ENCODE peak calls at places on chromosome 16, in four cellular contexts. K is HepG2, Y is K562, M is HCT116. D is an unnamed sample.

GRCh38 chr16:5024632-5025031 is 9.1 kb downstream of the NAGPA start:
- DNase-seq in K (no peak), M (peak), Y (no peak), D (no peak)

GRCh38 chr16:80914379-80915078 is 92.2 kb downstream of the CMC2 start:
- DNase-seq in M (no peak), K (peak), Y (no peak), D (no peak)

GRCh38 chr16:87602821-87603683 is 744 bp downstream of the JPH3 start:
- DNase-seq in K (no peak), Y (peak), M (no peak), D (peak)

GRCh38 chr16:24995469-24995868 is 19.7 kb downstream of the ARHGAP17 start:
- DNase-seq in M (no peak), K (no peak), Y (no peak), D (no peak)

GRCh38 chr16:766820-767640 is 6.5 kb downstream of the MSLN start:
- DNase-seq in M (no peak), K (no peak), Y (peak), D (no peak)

GRCh38 chr16:73885319-73885718 is 411.3 kb upstream of the PSMD7 start:
- DNase-seq in Y (no peak), K (no peak), M (no peak), D (no peak)

GRCh38 chr16:89080251-89080853 is 13.3 kb upstream of the ACSF3 start:
- DNase-seq in M (no peak), K (no peak), Y (no peak), D (no peak)

GRCh38 chr16:4651842-4652241 is 27.2 kb downstream of the MGRN1 start:
- DNase-seq in M (no peak), Y (no peak), K (no peak), D (no peak)

GRCh38 chr16:12319464-12320030 is 343.0 kb downstream of the SNX29 start:
- DNase-seq in Y (no peak), K (no peak), M (no peak), D (no peak)

GRCh38 chr16:11583889-11584565 is 2.7 kb downstream of the LITAF start:
- DNase-seq in M (no peak), K (peak), Y (no peak), D (no peak)

GRCh38 chr16:67884684-67885083 is at the start of gene NRN1L:
- DNase-seq in M (no peak), K (no peak), Y (peak), D (peak)

GRCh38 chr16:86611517-86611840 is 33.1 kb downstream of the FOXL1 start:
- DNase-seq in Y (no peak), K (no peak), M (no peak), D (no peak)

GRCh38 chr16:83143788-83144187 is 517.0 kb downstream of the CDH13 start:
- DNase-seq in Y (no peak), M (no peak), K (peak), D (no peak)

GRCh38 chr16:11354733-11355574 is 9.7 kb downstream of the RMI2 start:
- DNase-seq in M (no peak), Y (no peak), K (no peak), D (no peak)

GRCh38 chr16:46607529-46607928 is 13.7 kb downstream of the SHCBP1 start:
- DNase-seq in Y (peak), K (peak), M (peak), D (no peak)

GRCh38 chr16:3087836-3088235 is 11.3 kb downstream of the ZSCAN10 start:
- DNase-seq in M (no peak), Y (no peak), K (no peak), D (no peak)

GRCh38 chr16:66275795-66276428 is 90.6 kb upstream of the CDH5 start:
- DNase-seq in M (peak), K (peak), Y (peak), D (peak)

GRCh38 chr16:10964039-10964890 is 19.9 kb downstream of the CLEC16A start:
- DNase-seq in M (peak), K (peak), Y (peak), D (peak)

GRCh38 chr16:28110479-28110878 is 47.0 kb upstream of the GSG1L start:
- DNase-seq in K (no peak), M (no peak), Y (no peak), D (no peak)

GRCh38 chr16:58515871-58516767 is 802 bp downstream of the SETD6 start:
- DNase-seq in Y (peak), K (peak), M (no peak), D (no peak)

GRCh38 chr16:58513874-58514273 is 1.4 kb upstream of the SETD6 start:
- DNase-seq in K (peak), Y (no peak), M (no peak), D (no peak)

GRCh38 chr16:58516768-58517107 is 1.4 kb downstream of the SETD6 start:
- DNase-seq in Y (no peak), M (no peak), K (no peak), D (no peak)

GRCh38 chr16:58518083-58518979 is 3.0 kb downstream of the SETD6 start:
- DNase-seq in Y (no peak), M (no peak), K (no peak), D (no peak)

DNA sequence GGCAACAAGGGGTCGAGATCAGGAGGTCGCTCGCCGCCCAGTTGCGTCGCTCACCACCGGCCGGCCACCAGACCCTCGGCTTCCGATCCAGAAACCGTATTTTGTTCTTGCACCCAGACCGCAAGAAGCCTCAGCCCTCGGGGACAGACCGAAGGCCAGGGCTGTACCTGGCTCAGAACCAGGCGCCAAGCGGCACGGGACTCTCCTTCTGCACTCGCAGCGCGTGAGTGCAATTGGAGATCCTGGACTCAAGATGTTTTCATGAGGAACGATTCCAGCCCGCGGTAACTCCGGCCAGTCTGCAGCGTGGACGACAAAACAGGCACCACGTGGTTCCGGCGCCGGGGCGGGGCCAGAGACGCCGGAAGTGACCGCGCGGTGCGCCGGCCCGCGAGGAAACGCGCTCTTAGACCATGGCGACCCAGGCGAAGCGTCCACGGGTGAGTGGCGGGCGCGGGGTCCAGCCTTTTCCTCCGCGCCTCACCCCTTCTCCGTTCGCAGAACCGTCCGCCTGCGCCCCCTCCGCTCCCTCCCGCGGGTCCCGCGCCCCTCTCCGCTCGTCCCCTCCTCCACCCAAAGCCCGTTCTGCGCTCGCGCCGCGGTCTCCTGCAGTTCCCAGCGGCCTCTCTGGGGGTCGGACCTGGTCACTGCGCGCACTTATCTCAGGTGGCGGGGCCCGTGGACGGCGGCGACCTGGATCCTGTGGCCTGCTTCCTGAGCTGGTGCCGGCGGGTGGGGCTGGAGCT is at the start of gene SETD6:
- DNase-seq in M (peak), Y (peak), K (peak), D (peak)
- H3K27ac ChIP-seq in M (peak), Y (peak), K (peak), D (peak)

GRCh38 chr16:84823484-84823883 is 3.7 kb downstream of the CRISPLD2 start:
- DNase-seq in Y (no peak), K (no peak), M (no peak), D (no peak)

GRCh38 chr16:84821179-84821578 is 1.4 kb downstream of the CRISPLD2 start:
- DNase-seq in Y (no peak), K (no peak), M (no peak), D (no peak)

GRCh38 chr16:84820771-84821170 is 986 bp downstream of the CRISPLD2 start:
- DNase-seq in Y (no peak), K (no peak), M (no peak), D (no peak)

GRCh38 chr16:84822990-84823389 is 3.2 kb downstream of the CRISPLD2 start:
- DNase-seq in M (no peak), Y (no peak), K (no peak), D (no peak)

GRCh38 chr16:84821728-84822676 is 2.2 kb downstream of the CRISPLD2 start:
- DNase-seq in M (no peak), K (no peak), Y (no peak), D (no peak)
- TF ChIP-seq ELF1 in M (no peak), K (no peak), Y (no peak), D (no peak)

DNA sequence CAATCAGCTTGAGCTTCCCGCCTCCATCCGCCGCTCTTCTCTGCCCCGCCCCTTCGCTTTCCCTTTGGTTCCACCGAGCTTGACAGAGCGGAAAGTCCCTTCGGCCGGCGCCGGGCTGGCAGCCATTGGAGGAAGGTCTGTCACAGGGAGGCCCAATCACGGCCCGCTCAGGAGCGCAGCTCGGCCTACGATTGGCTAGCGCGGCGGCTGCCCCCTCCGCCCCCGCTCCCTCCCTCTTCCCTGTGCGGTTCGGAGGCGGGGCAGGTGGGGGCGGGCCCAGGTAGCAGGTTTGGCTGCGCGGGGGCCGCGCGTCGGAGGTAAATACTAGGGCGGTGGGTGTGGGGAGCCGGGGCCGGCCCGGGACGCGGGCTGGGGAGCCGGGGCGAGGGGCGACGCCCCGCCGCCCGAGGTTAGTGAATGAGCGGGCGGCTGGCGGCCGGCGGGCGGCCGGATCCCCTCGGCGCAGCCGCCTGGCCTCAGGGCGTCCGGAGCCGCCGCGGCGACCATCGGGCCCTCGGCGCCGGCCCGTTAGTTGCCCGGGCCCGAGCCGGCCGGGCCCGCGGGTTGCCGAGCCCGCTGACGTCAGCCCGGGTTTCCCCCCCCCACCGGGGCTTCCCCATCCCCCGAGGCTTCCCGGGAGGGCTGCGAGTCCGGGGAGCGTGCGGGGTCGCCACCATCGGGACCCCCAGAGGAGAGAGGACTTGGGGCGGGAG is at the start of gene CYLD:
- DNase-seq in K (peak), Y (peak), M (peak), D (peak)
- TF ChIP-seq POLR2AphosphoS5 in K (no peak), Y (no peak), M (peak), D (no peak)

GRCh38 chr16:17403156-17403809 is 67.5 kb downstream of the XYLT1 start:
- DNase-seq in K (no peak), Y (no peak), M (no peak), D (no peak)
- H3K27ac ChIP-seq in K (no peak), Y (no peak), M (no peak), D (no peak)

DNA sequence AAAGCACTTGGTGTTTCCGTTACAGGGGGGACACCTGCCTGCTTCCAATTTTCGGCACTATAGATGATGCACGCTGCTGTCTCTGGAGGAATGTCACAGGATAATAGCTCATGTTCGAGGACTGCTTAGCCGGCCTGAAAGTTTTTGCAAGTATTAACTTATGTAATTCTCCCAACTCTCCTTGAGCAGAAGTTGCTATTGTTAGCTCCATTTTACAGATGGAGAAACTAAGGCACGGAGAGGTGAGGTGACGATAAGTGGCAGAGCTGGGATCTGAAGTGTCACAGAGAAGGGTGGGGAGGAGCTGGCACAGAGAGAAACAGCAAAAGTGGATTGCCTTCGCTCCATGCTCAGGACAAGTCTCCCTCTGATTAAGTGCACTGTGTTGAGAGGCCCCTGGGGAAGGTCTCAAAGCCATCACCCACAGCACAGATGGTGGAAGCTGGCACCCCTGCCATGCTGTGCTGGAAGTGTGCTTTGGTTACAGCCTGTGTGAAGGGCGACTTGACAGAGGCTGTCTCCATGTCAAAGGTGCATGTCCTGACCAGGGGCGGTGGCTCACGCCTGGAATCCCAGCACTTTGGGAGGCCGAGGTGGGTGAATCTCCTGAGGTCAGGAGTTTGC is 40.8 kb upstream of the MEAK7 start:
- DNase-seq in K (no peak), M (no peak), Y (no peak), D (no peak)
- TF ChIP-seq ELF1 in K (no peak), M (no peak), Y (no peak), D (no peak)

GRCh38 chr16:70374213-70374612 is 27.5 kb downstream of the DDX19A start:
- DNase-seq in Y (no peak), M (no peak), K (no peak), D (no peak)
- TF ChIP-seq POLR2AphosphoS5 in Y (no peak), M (no peak), K (no peak), D (peak)

GRCh38 chr16:72066747-72067146 is 3.7 kb downstream of the HPR start:
- DNase-seq in M (peak), Y (peak), K (peak), D (peak)
- H3K27ac ChIP-seq in M (no peak), Y (no peak), K (no peak), D (no peak)

GRCh38 chr16:8887952-8888560 is 5.9 kb downstream of the LITAFD start:
- DNase-seq in K (peak), Y (no peak), M (no peak), D (peak)
- TF ChIP-seq ELF1 in K (no peak), Y (no peak), M (no peak), D (no peak)

D was measured in SK-N-SH.